ENCODE peak calls at places on chromosomes 5 and 9, in nine cellular contexts. A, E, W, P, S, J, R, Z and V are unnamed samples.

GRCh38 chr9:708556-709432 is 132.7 kb upstream of the DMRT1 start:
- DNase-seq in A (peak), E (no peak), W (no peak), P (no peak), S (no peak), J (no peak), R (peak), Z (no peak), V (no peak)

GRCh38 chr5:43157068-43157467 is 35.0 kb upstream of the NIM1K start:
- DNase-seq in A (no peak), E (no peak), W (no peak), P (no peak), S (no peak), J (no peak), R (no peak), Z (no peak), V (no peak)

GRCh38 chr5:113804264-113804663 is 290.8 kb downstream of the YTHDC2 start:
- DNase-seq in A (peak), E (no peak), W (no peak), P (no peak), S (no peak), J (no peak), R (no peak), Z (no peak), V (no peak)

GRCh38 chr9:14418262-14419200 is 104.6 kb upstream of the NFIB start:
- DNase-seq in A (no peak), E (no peak), W (no peak), P (no peak), S (no peak), J (no peak), R (no peak), Z (no peak), V (no peak)

GRCh38 chr9:27205198-27205597 is 91.8 kb downstream of the EQTN start:
- DNase-seq in A (no peak), E (no peak), W (no peak), P (no peak), S (no peak), J (no peak), R (no peak), Z (no peak), V (no peak)

GRCh38 chr9:133991211-133991921 is 758 bp downstream of the VAV2 start:
- DNase-seq in A (peak), E (peak), W (no peak), P (no peak), S (no peak), J (peak), R (no peak), Z (no peak), V (no peak)

GRCh38 chr9:129458155-129458661 is 162.7 kb downstream of the C9orf50 start:
- DNase-seq in A (peak), E (no peak), W (no peak), P (no peak), S (no peak), J (peak), R (peak), Z (peak), V (no peak)

GRCh38 chr5:80959768-80960442 is at the start of gene RASGRF2:
- DNase-seq in A (peak), E (peak), W (no peak), P (no peak), S (peak), J (peak), R (peak), Z (peak), V (peak)

GRCh38 chr5:124453221-124454032 is 293.0 kb downstream of the ZNF608 start:
- DNase-seq in A (peak), E (no peak), W (no peak), P (no peak), S (no peak), J (no peak), R (no peak), Z (no peak), V (no peak)

GRCh38 chr9:14423816-14424261 is 109.9 kb upstream of the NFIB start:
- DNase-seq in A (peak), E (no peak), W (no peak), P (no peak), S (no peak), J (no peak), R (no peak), Z (no peak), V (no peak)

GRCh38 chr5:62296998-62297397 is 9.0 kb upstream of the KIF2A start:
- DNase-seq in A (no peak), E (no peak), W (no peak), P (no peak), S (no peak), J (no peak), R (no peak), Z (no peak), V (no peak)

GRCh38 chr5:61329729-61330128 is 2.3 kb upstream of the ZSWIM6 start:
- DNase-seq in A (peak), E (no peak), W (no peak), P (no peak), S (no peak), J (no peak), R (peak), Z (no peak), V (no peak)

GRCh38 chr9:111399772-111400563 is 69.9 kb upstream of the OR2K2 start:
- DNase-seq in A (peak), E (no peak), W (no peak), P (no peak), S (no peak), J (no peak), R (peak), Z (no peak), V (no peak)

GRCh38 chr9:95009459-95009858 is 283.0 kb downstream of the AOPEP start:
- DNase-seq in A (no peak), E (no peak), W (no peak), P (no peak), S (no peak), J (no peak), R (no peak), Z (no peak), V (no peak)

GRCh38 chr9:21852751-21853150 is 50.3 kb downstream of the MTAP start:
- DNase-seq in A (no peak), E (no peak), W (no peak), P (no peak), S (no peak), J (no peak), R (no peak), Z (no peak), V (no peak)

GRCh38 chr5:150485770-150486401 is 22.0 kb upstream of the NDST1 start:
- DNase-seq in A (peak), E (peak), W (peak), P (no peak), S (no peak), J (peak), R (no peak), Z (peak), V (peak)

GRCh38 chr9:15889555-15889954 is 336.7 kb downstream of the CCDC171 start:
- DNase-seq in A (peak), E (no peak), W (no peak), P (no peak), S (no peak), J (no peak), R (no peak), Z (no peak), V (no peak)

GRCh38 chr9:97740848-97741821 is 44.0 kb upstream of the XPA start:
- DNase-seq in A (peak), E (peak), W (peak), P (peak), S (peak), J (peak), R (no peak), Z (peak), V (no peak)

GRCh38 chr9:133109931-133110650 is 10.9 kb downstream of the RALGDS start:
- DNase-seq in A (no peak), E (no peak), W (peak), P (no peak), S (no peak), J (no peak), R (no peak), Z (no peak), V (peak)

GRCh38 chr5:168875839-168876238 is 296.7 kb upstream of the PANK3 start:
- DNase-seq in A (peak), E (no peak), W (no peak), P (no peak), S (no peak), J (no peak), R (no peak), Z (no peak), V (no peak)

GRCh38 chr5:35031276-35031675 is 16.5 kb downstream of the AGXT2 start:
- DNase-seq in A (peak), E (no peak), W (no peak), P (no peak), S (no peak), J (no peak), R (no peak), Z (no peak), V (no peak)

GRCh38 chr5:94181940-94182339 is 436.5 kb downstream of the KIAA0825 start:
- DNase-seq in A (peak), E (no peak), W (no peak), P (no peak), S (no peak), J (no peak), R (peak), Z (no peak), V (no peak)

GRCh38 chr5:56102885-56103284 is 108.1 kb upstream of the IL6ST start:
- DNase-seq in A (no peak), E (no peak), W (no peak), P (no peak), S (no peak), J (no peak), R (no peak), Z (no peak), V (no peak)
- H3K27ac ChIP-seq in A (no peak), E (no peak), W (no peak), P (no peak), S (no peak), J (no peak), R (no peak), Z (no peak), V (no peak)

GRCh38 chr5:135386096-135386495 is 12.9 kb downstream of the MACROH2A1 start:
- DNase-seq in A (peak), E (no peak), W (no peak), P (no peak), S (no peak), J (no peak), R (no peak), Z (no peak), V (no peak)

GRCh38 chr5:135387629-135387960 is 11.4 kb downstream of the MACROH2A1 start:
- DNase-seq in A (no peak), E (no peak), W (no peak), P (no peak), S (no peak), J (no peak), R (no peak), Z (no peak), V (no peak)

GRCh38 chr5:135388860-135389435 is 10.1 kb downstream of the MACROH2A1 start:
- DNase-seq in A (no peak), E (no peak), W (no peak), P (no peak), S (no peak), J (no peak), R (no peak), Z (no peak), V (no peak)

GRCh38 chr5:135385576-135385975 is 13.5 kb downstream of the MACROH2A1 start:
- DNase-seq in A (no peak), E (no peak), W (no peak), P (no peak), S (no peak), J (no peak), R (no peak), Z (no peak), V (no peak)

DNA sequence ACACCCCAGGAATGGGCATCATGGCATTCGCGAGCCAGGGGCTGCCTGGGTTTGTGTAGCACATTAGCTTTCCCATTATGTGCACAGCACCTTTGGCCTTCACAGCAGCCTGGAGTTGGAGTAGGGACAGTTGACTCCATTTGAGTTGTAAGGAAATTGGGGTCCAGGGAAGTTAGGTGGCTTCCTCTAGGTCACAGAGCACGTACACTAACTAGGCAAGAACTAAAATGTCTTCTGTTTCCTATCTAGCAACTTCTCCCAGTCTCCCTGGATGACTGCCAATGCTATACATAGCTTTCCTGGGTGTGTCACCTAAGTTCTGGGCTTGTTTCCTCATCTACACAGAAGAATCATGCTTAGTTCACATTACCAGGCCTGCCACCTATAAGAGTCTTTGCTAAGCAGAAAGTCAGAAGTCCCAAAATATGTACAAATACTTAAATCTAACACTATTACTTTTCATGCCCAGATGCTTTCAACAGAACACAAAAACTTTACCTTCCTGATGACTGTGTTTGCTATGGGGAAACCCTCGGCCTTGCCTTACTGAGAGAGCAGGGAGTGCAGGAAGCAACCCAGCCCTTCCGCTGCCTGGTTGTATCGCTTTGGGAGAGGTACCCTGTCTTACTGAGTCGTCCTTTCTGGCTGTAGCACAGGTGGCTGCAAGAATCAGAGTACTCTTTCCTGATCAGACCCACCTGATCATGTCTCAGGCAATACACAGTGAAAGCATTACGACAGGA is 12.0 kb downstream of the MACROH2A1 start:
- DNase-seq in A (peak), E (no peak), W (no peak), P (no peak), S (no peak), J (no peak), R (peak), Z (peak), V (no peak)
- H3K4me3 ChIP-seq in A (no peak), E (no peak), W (no peak), P (no peak), S (no peak), J (no peak), R (no peak), Z (no peak), V (no peak)

DNA sequence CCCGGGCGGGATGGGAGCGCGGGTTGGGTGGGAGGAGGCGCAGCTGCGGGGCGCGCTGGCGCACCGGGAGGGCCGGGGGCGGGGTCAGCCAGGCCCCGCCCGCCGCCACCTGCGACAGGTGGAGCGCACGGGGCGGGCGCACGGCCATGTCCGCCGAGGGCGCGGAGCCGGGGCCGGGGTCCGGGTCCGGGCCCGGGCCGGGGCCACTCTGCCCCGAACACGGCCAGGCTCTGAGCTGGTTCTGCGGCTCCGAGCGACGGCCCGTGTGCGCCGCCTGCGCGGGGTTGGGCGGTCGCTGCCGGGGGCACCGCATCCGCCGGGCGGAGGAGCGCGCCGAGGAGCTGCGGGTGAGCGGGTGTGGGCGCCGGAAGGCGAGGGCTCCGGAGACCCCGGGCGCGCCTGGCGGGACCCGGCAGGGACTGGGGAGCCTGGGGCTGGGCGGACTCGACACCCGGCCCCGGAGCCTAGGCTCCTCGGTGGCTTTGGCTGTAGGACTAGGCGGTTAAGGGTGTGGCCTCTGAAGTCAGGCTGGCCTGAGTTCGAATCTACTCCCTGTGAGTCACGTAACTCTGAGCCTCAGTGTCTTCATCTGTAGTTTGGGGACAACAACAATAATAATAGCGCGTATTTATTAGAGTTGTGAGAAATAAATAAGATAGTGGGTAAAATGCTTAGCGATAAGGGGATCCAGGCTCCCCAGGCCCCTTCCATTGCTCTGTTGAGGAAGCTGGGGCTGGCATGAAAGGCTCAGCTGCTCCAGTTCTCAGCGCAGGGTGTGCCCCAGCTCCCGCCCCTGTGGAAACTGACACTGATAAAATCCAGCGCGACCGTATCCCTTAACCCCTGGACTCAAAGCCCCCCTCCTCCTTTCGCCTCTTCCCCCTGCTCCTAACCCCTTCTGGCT is at the start of gene BSPRY:
- DNase-seq in A (peak), E (no peak), W (no peak), P (no peak), S (no peak), J (peak), R (no peak), Z (no peak), V (no peak)
- H3K27ac ChIP-seq in A (no peak), E (no peak), W (no peak), P (no peak), S (no peak), J (no peak), R (no peak), Z (peak), V (no peak)

DNA sequence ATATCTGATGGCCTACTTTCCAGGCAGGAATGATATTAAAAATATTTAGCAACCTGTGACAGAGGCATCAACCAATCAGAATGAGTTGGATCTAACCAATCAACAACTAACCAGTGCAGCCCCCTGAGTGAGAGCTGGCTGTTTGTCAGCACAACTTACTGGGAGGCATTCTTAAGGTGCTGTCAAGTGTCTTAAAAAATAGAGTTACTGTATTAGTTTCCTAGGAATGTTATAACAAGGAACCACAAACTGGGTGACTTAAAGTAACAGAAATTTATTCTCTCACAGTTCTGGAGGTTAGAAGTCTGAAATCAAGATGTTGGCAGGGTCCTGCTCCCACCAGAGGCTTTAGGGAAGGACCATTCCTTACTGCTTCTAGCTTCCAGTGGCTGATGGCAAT is 85.2 kb downstream of the ATG10 start:
- DNase-seq in A (no peak), E (no peak), W (no peak), P (no peak), S (no peak), J (no peak), R (no peak), Z (no peak), V (no peak)
- H3K4me3 ChIP-seq in A (no peak), E (no peak), W (no peak), P (no peak), S (no peak), J (no peak), R (no peak), Z (no peak), V (no peak)

GRCh38 chr9:36503172-36504153 is 69.2 kb upstream of the MELK start:
- DNase-seq in A (no peak), E (no peak), W (no peak), P (no peak), S (no peak), J (no peak), R (no peak), Z (no peak), V (no peak)
- H3K27ac ChIP-seq in A (no peak), E (no peak), W (no peak), P (no peak), S (no peak), J (no peak), R (peak), Z (no peak), V (no peak)

DNA sequence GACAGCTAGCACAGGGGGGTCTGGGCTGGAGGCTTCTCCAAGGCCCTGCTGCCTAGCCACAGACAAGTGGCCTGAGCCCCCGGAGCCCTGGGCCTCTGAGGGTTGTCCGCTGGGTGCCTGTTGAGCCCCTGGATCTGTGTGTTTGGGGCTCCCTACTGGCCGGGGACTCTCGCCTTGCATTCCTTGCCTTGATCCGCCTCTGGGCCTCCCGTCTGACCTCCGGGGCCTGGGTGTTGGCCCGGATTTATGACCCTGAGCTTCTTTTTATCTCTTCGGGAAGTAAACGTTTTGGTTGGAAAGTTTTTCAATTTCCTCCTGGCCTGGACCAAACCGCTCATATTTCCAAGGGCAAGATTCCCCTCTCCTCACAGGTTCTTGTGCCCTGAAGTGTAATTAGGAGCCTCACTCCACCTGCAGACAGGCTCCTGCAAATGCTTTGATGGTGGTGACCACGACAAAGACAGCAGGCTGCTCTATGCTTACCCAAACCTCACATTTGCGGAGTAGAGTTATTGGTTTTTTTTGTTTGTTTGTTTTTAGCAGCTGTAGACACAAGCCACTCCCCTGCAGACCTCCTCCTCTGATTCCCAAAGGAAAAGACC is 69.2 kb upstream of the EGFLAM start:
- DNase-seq in A (no peak), E (no peak), W (no peak), P (no peak), S (no peak), J (no peak), R (peak), Z (no peak), V (no peak)
- H3K4me3 ChIP-seq in A (no peak), E (no peak), W (no peak), P (no peak), S (no peak), J (no peak), R (no peak), Z (no peak), V (no peak)

DNA sequence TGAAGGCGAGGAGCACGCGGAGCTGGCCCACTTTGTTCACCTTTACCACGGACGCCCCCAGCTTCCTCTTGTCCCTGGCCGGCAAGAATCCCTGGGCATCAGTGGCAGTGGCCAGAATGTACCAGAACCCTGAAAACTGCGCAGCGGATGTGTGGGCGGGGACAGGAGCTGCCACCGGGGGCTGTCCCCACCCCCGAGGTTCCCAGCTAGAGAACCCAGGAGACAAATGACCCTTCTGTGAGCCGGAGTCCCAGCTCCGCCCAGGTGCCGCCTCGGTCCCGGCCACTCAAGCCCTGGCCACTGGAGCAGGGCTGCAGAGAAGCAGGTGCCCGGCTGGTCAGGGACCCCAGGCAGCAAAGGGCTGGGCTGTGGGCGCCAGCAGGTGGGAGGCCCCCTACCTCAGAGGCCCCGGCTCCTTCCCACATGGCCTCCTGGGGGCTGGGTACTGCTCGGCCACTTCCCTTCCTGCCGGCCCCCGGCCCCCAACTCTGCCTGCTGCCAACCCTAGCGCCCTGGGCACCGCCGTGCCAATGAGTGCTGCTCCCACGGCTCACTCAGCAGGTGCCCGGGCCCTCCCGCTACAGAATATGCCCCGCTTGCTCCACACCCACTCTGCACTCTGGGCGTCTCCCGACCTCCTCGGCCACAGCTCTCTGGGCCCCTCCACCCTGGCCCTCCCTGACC is 713 bp downstream of the LCN10 start:
- DNase-seq in A (no peak), E (no peak), W (no peak), P (no peak), S (peak), J (no peak), R (no peak), Z (no peak), V (no peak)
- H3K27ac ChIP-seq in A (no peak), E (no peak), W (no peak), P (no peak), S (no peak), J (no peak), R (no peak), Z (no peak), V (no peak)